ENCODE peak calls at places on chromosome 3, in ten cellular contexts. Z, B, J, K, I, C, Y, W, F and P are unnamed samples. For H3K4me1, the result is how much of the 10 kb centered on the place peaks cover.

GRCh38 chr3:129975332-129976090 is 991 bp downstream of the TRH start:
- DNase-seq in Z (peak), B (no peak), J (no peak), K (peak), I (peak), C (peak), Y (peak), W (peak), F (peak), P (no peak)

GRCh38 chr3:147361671-147362420 is 44.5 kb downstream of the ZIC4 start:
- DNase-seq in Z (peak), B (peak), J (peak), K (no peak), I (no peak), C (peak), Y (no peak), W (peak), F (peak), P (no peak)

GRCh38 chr3:89851974-89852621 is 744.7 kb downstream of the EPHA3 start:
- DNase-seq in Z (no peak), B (peak), J (peak), K (no peak), I (no peak), C (no peak), Y (no peak), W (peak), F (peak), P (no peak)

GRCh38 chr3:98901032-98901464 is 447 bp downstream of the DCBLD2 start:
- DNase-seq in Z (peak), B (peak), J (peak), K (no peak), I (peak), C (peak), Y (no peak), W (peak), F (peak), P (no peak)

GRCh38 chr3:108202834-108203233 is 19.4 kb downstream of the IFT57 start:
- DNase-seq in Z (no peak), B (no peak), J (peak), K (no peak), I (no peak), C (no peak), Y (no peak), W (peak), F (peak), P (no peak)

GRCh38 chr3:57855943-57856342 is 99.8 kb downstream of the SLMAP start:
- DNase-seq in Z (no peak), B (no peak), J (no peak), K (no peak), I (no peak), C (no peak), Y (no peak), W (peak), F (no peak), P (no peak)

GRCh38 chr3:75983609-75984290 is 198.4 kb upstream of the ZNF717 start:
- DNase-seq in Z (no peak), B (no peak), J (no peak), K (no peak), I (no peak), C (no peak), Y (no peak), W (no peak), F (no peak), P (no peak)

GRCh38 chr3:52891164-52891563 is 6.2 kb downstream of the STIMATE start:
- DNase-seq in Z (peak), B (no peak), J (no peak), K (no peak), I (no peak), C (no peak), Y (no peak), W (no peak), F (no peak), P (peak)

GRCh38 chr3:37221407-37221806 is 47.0 kb upstream of the LRRFIP2 start:
- DNase-seq in Z (no peak), B (no peak), J (peak), K (no peak), I (no peak), C (no peak), Y (no peak), W (peak), F (no peak), P (no peak)

GRCh38 chr3:165339753-165340152 is 143.6 kb upstream of the SLITRK3 start:
- DNase-seq in Z (no peak), B (no peak), J (no peak), K (no peak), I (no peak), C (no peak), Y (no peak), W (peak), F (peak), P (no peak)

GRCh38 chr3:179244874-179245273 is 6.0 kb downstream of the KCNMB3 start:
- DNase-seq in Z (no peak), B (no peak), J (no peak), K (no peak), I (no peak), C (no peak), Y (no peak), W (peak), F (no peak), P (no peak)

GRCh38 chr3:99342374-99342773 is 296.0 kb upstream of the COL8A1 start:
- DNase-seq in Z (no peak), B (no peak), J (no peak), K (no peak), I (no peak), C (no peak), Y (no peak), W (no peak), F (no peak), P (no peak)

GRCh38 chr3:42063886-42064285 is 27.3 kb upstream of the TRAK1 start:
- DNase-seq in Z (no peak), B (no peak), J (no peak), K (no peak), I (no peak), C (no peak), Y (no peak), W (no peak), F (no peak), P (no peak)
- H3K4me1 ChIP-seq in Z (half or more), B (half or more), J (under half), K (under half), I (half or more), C (under half), Y (under half), W (under half), F (under half), P (under half)

DNA sequence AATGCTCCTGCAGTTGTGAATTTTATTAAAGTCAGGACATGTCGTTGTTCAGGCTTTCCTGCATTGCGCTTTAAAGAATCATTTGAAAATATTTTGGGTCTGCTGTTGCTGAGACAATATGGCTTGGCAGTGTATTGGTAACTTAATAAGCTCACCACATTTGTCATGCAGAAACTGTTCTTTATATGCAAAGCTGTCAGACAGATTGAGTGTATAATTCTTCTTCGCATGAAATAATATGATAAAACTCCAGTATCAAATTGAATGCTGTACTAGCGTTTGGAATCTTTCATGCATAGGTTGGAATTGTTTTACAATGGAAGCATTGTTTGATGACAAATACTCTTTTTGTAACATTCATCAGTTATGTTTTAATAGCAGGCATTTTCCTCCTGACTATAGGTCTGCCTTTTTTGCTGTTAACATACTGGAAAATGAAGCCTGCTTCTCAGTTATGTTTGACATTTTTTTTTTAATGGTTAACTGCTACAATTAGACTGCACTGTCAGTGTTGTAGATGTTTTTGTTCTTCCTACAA is 53.9 kb downstream of the RBMS3 start:
- DNase-seq in Z (no peak), B (no peak), J (no peak), K (no peak), I (no peak), C (no peak), Y (no peak), W (no peak), F (no peak), P (no peak)
- H3K4me3 ChIP-seq in Z (peak), B (no peak), J (no peak), K (no peak), I (peak), C (no peak), Y (no peak), W (no peak), F (peak), P (no peak)

GRCh38 chr3:192887701-192888100 is 30.0 kb downstream of the MB21D2 start:
- DNase-seq in Z (no peak), B (no peak), J (peak), K (no peak), I (no peak), C (no peak), Y (no peak), W (peak), F (no peak), P (no peak)

GRCh38 chr3:192890348-192891335 is 27.0 kb downstream of the MB21D2 start:
- DNase-seq in Z (no peak), B (no peak), J (no peak), K (no peak), I (no peak), C (no peak), Y (peak), W (no peak), F (no peak), P (no peak)

GRCh38 chr3:192888121-192888520 is 29.5 kb downstream of the MB21D2 start:
- DNase-seq in Z (no peak), B (no peak), J (peak), K (no peak), I (no peak), C (no peak), Y (no peak), W (no peak), F (no peak), P (no peak)

GRCh38 chr3:192887047-192887446 is 30.6 kb downstream of the MB21D2 start:
- DNase-seq in Z (no peak), B (no peak), J (peak), K (no peak), I (no peak), C (no peak), Y (peak), W (peak), F (no peak), P (no peak)

GRCh38 chr3:192889694-192890093 is 28.0 kb downstream of the MB21D2 start:
- DNase-seq in Z (no peak), B (no peak), J (no peak), K (no peak), I (no peak), C (no peak), Y (no peak), W (no peak), F (no peak), P (no peak)
- H3K4me1 ChIP-seq in Z (under half), B (under half), J (half or more), K (under half), I (under half), C (under half), Y (half or more), W (under half), F (under half), P (under half)

GRCh38 chr3:169953462-169954141 is 13.0 kb upstream of the SEC62 start:
- DNase-seq in Z (no peak), B (no peak), J (no peak), K (no peak), I (no peak), C (no peak), Y (no peak), W (no peak), F (no peak), P (no peak)
- H3K4me3 ChIP-seq in Z (no peak), B (no peak), J (no peak), K (no peak), I (no peak), C (no peak), Y (no peak), W (no peak), F (no peak), P (no peak)

GRCh38 chr3:105349988-105350387 is 16.7 kb upstream of the ALCAM start:
- DNase-seq in Z (no peak), B (no peak), J (no peak), K (no peak), I (no peak), C (no peak), Y (no peak), W (peak), F (peak), P (no peak)
- H3K4me1 ChIP-seq in Z (under half), B (under half), J (under half), K (under half), I (under half), C (under half), Y (under half), W (under half), F (under half), P (under half)

DNA sequence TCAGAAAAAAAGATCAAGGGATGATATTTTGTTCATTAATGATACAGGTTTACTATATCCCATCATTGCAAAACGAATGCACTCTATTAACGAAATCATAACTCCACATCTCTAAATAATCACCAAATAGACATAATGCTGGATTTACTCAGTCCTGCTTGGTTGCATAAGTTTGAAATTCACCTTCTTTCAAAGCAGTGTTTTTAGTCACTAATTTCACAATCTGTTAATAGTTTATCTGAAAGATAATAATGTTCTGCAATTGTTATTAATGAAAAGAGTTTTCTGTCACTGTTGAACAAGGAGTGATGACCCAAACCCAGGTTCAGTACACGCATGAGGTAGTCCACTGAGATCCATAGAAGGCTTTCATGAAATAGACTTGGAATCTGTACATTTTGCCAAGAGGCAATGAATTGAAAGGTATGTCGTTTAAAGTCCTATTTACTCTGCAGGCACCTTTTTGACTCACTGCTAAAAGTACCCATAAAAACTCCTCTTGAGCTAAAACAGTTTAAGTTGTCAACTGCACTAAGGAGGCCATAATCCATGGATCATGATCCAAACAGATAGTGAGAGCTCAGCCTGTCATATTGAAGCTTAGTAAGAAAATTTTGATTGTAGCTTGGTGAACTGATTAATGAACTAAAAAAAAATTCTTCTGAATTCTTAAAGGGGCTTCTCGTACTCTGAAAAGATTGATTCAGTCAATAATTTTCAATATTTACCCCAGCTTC is 75.6 kb upstream of the MBNL1 start:
- DNase-seq in Z (no peak), B (no peak), J (no peak), K (no peak), I (no peak), C (no peak), Y (no peak), W (no peak), F (no peak), P (no peak)
- H3K4me3 ChIP-seq in Z (peak), B (peak), J (no peak), K (peak), I (no peak), C (no peak), Y (peak), W (no peak), F (no peak), P (peak)

GRCh38 chr3:122183893-122184590 is 574 bp downstream of the CASR start:
- DNase-seq in Z (peak), B (no peak), J (no peak), K (no peak), I (no peak), C (no peak), Y (no peak), W (peak), F (no peak), P (no peak)
- H3K4me1 ChIP-seq in Z (under half), B (under half), J (under half), K (under half), I (under half), C (under half), Y (under half), W (under half), F (under half), P (under half)